ENCODE peak calls at places on chromosome 5, in eight cellular contexts. One of them, this sample, is unnamed.

GRCh38 chr5:140189977-140190867 is 15.2 kb downstream of the CYSTM1 start:
- DNase-seq in ovary: no peak
- DNase-seq in kidney epithelial cell: peak; percentile 80
- DNase-seq in Panc1: peak; percentile 89
- DNase-seq in HepG2: no peak
- DNase-seq in fibroblast of mammary gland: peak; percentile 79
- DNase-seq in MM.1S: no peak
- DNase-seq in Peyer's patch: no peak
- DNase-seq in this sample: peak; percentile 63

GRCh38 chr5:102719886-102720285 is 35.2 kb upstream of the PAM start:
- DNase-seq in MM.1S: no peak
- DNase-seq in Panc1: no peak
- DNase-seq in kidney epithelial cell: no peak
- DNase-seq in Peyer's patch: no peak
- DNase-seq in ovary: no peak
- DNase-seq in HepG2: no peak
- DNase-seq in fibroblast of mammary gland: no peak
- DNase-seq in this sample: no peak

GRCh38 chr5:147857302-147858129 is 21.0 kb upstream of the SCGB3A2 start:
- DNase-seq in ovary: peak; percentile 29
- DNase-seq in fibroblast of mammary gland: peak; percentile 61
- DNase-seq in MM.1S: peak; percentile 63
- DNase-seq in Peyer's patch: no peak
- DNase-seq in Panc1: peak; percentile 52
- DNase-seq in HepG2: peak; percentile 44
- DNase-seq in kidney epithelial cell: peak; percentile 19
- DNase-seq in this sample: peak; percentile 16

GRCh38 chr5:115179959-115180709 is 10.4 kb upstream of the TRIM36 start:
- DNase-seq in Peyer's patch: peak; percentile 73
- DNase-seq in ovary: peak; percentile 35
- DNase-seq in Panc1: no peak
- DNase-seq in fibroblast of mammary gland: peak; percentile 13
- DNase-seq in HepG2: no peak
- DNase-seq in kidney epithelial cell: no peak
- DNase-seq in MM.1S: no peak
- DNase-seq in this sample: no peak

GRCh38 chr5:40030661-40031060 is 605.9 kb upstream of the DAB2 start:
- DNase-seq in Peyer's patch: no peak
- DNase-seq in fibroblast of mammary gland: no peak
- DNase-seq in kidney epithelial cell: no peak
- DNase-seq in Panc1: no peak
- DNase-seq in HepG2: no peak
- DNase-seq in ovary: no peak
- DNase-seq in MM.1S: no peak
- DNase-seq in this sample: no peak

GRCh38 chr5:112957970-112958773 is 18.4 kb upstream of the DCP2 start:
- DNase-seq in Peyer's patch: no peak
- DNase-seq in Panc1: peak; percentile 87
- DNase-seq in HepG2: peak; percentile 65
- DNase-seq in ovary: peak; percentile 69
- DNase-seq in fibroblast of mammary gland: peak; percentile 99
- DNase-seq in MM.1S: no peak
- DNase-seq in kidney epithelial cell: peak; percentile 86
- DNase-seq in this sample: peak; percentile 97

GRCh38 chr5:133612021-133612860 is at the start of gene FSTL4:
- DNase-seq in Panc1: no peak
- DNase-seq in ovary: no peak
- DNase-seq in Peyer's patch: peak; percentile 55
- DNase-seq in HepG2: no peak
- DNase-seq in MM.1S: peak; percentile 72
- DNase-seq in fibroblast of mammary gland: no peak
- DNase-seq in kidney epithelial cell: no peak
- DNase-seq in this sample: no peak

GRCh38 chr5:142421158-142421617 is 96.4 kb upstream of the SPRY4 start:
- DNase-seq in ovary: no peak
- DNase-seq in Peyer's patch: no peak
- DNase-seq in HepG2: peak; percentile 91
- DNase-seq in kidney epithelial cell: no peak
- DNase-seq in Panc1: no peak
- DNase-seq in MM.1S: no peak
- DNase-seq in fibroblast of mammary gland: no peak
- DNase-seq in this sample: no peak

GRCh38 chr5:98975223-98975622 is 46.4 kb upstream of the CHD1 start:
- DNase-seq in kidney epithelial cell: no peak
- DNase-seq in MM.1S: no peak
- DNase-seq in Peyer's patch: no peak
- DNase-seq in ovary: no peak
- DNase-seq in Panc1: no peak
- DNase-seq in HepG2: no peak
- DNase-seq in fibroblast of mammary gland: no peak
- DNase-seq in this sample: no peak

GRCh38 chr5:43232943-43233833 is 41.2 kb downstream of the NIM1K start:
- DNase-seq in kidney epithelial cell: no peak
- DNase-seq in ovary: no peak
- DNase-seq in MM.1S: peak; percentile 15
- DNase-seq in fibroblast of mammary gland: no peak
- DNase-seq in Panc1: no peak
- DNase-seq in Peyer's patch: no peak
- DNase-seq in HepG2: no peak
- DNase-seq in this sample: no peak

GRCh38 chr5:54362434-54362833 is 52.1 kb upstream of the ARL15 start:
- DNase-seq in Peyer's patch: no peak
- DNase-seq in fibroblast of mammary gland: peak; percentile 68
- DNase-seq in ovary: no peak
- DNase-seq in kidney epithelial cell: no peak
- DNase-seq in Panc1: no peak
- DNase-seq in MM.1S: no peak
- DNase-seq in HepG2: no peak
- DNase-seq in this sample: peak; percentile 50

GRCh38 chr5:73299017-73299630 is 126.1 kb downstream of the TMEM174 start:
- DNase-seq in MM.1S: no peak
- DNase-seq in ovary: no peak
- DNase-seq in Panc1: no peak
- DNase-seq in kidney epithelial cell: no peak
- DNase-seq in Peyer's patch: peak; percentile 63
- DNase-seq in HepG2: no peak
- DNase-seq in fibroblast of mammary gland: no peak
- DNase-seq in this sample: no peak
- H3K4me3 ChIP-seq in MM.1S: no peak overlapping the region
- H3K4me3 ChIP-seq in ovary: no peak overlapping the region
- H3K4me3 ChIP-seq in Panc1: peak overlapping the region; percentile 52
- H3K4me3 ChIP-seq in kidney epithelial cell: peak overlapping the region; percentile 30
- H3K4me3 ChIP-seq in Peyer's patch: peak overlapping the region; percentile 30
- H3K4me3 ChIP-seq in HepG2: no peak overlapping the region
- H3K4me3 ChIP-seq in fibroblast of mammary gland: no peak overlapping the region
- H3K4me3 ChIP-seq in this sample: peak overlapping the region; percentile 36

GRCh38 chr5:50667653-50668403 is 1.4 kb downstream of the PARP8 start:
- DNase-seq in MM.1S: peak; percentile 90
- DNase-seq in HepG2: no peak
- DNase-seq in ovary: peak; percentile 82
- DNase-seq in kidney epithelial cell: peak; percentile 31
- DNase-seq in fibroblast of mammary gland: peak; percentile 34
- DNase-seq in Peyer's patch: peak; percentile 79
- DNase-seq in Panc1: no peak
- DNase-seq in this sample: peak; percentile 73

GRCh38 chr5:50663636-50664035 is 2.8 kb upstream of the PARP8 start:
- DNase-seq in fibroblast of mammary gland: no peak
- DNase-seq in Panc1: no peak
- DNase-seq in HepG2: no peak
- DNase-seq in ovary: no peak
- DNase-seq in MM.1S: no peak
- DNase-seq in kidney epithelial cell: no peak
- DNase-seq in Peyer's patch: no peak
- DNase-seq in this sample: no peak

GRCh38 chr5:50666261-50667078 is at the start of gene PARP8:
- DNase-seq in fibroblast of mammary gland: peak; percentile 43
- DNase-seq in HepG2: no peak
- DNase-seq in Peyer's patch: peak; percentile 72
- DNase-seq in kidney epithelial cell: no peak
- DNase-seq in Panc1: no peak
- DNase-seq in ovary: peak; percentile 70
- DNase-seq in MM.1S: peak; percentile 55
- DNase-seq in this sample: peak; percentile 16

GRCh38 chr5:50665091-50665490 is 1.3 kb upstream of the PARP8 start:
- DNase-seq in kidney epithelial cell: no peak
- DNase-seq in Panc1: no peak
- DNase-seq in MM.1S: no peak
- DNase-seq in ovary: no peak
- DNase-seq in HepG2: no peak
- DNase-seq in Peyer's patch: no peak
- DNase-seq in fibroblast of mammary gland: no peak
- DNase-seq in this sample: no peak

DNA sequence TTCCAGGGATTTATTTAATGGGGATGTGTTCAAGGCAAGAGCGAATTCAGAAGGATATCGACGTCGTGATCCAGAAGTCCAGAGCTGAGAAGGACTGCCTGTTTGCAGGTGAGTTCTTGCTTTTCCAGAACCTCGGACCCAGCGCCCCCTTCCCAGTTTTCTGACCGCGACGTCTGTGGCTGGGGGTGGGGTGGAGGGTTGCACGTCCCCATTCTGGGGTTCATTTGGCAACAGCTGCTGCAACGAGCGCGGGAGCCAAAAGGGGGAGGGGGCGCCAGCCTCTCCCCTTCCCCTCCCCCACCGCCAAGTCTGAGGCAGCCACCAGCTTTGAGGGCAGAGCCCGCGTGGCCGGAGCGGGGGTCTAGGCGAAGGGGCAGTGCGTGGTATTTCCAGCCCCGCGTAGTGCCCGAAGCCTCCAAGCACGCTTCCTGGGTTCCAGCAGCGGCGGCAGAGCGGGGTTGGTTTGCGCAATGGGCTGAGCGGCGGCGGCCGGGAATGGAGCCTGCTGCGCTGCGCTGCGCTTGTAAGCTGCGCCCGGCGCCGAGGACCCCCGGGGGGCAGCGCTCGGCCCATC is 729 bp downstream of the PARP8 start:
- DNase-seq in kidney epithelial cell: no peak
- DNase-seq in ovary: peak; percentile 69
- DNase-seq in Panc1: no peak
- DNase-seq in MM.1S: no peak
- DNase-seq in fibroblast of mammary gland: peak; percentile 29
- DNase-seq in Peyer's patch: peak; percentile 79
- DNase-seq in HepG2: no peak
- DNase-seq in this sample: peak; percentile 12
- TF ChIP-seq CTCF in kidney epithelial cell: no peak
- TF ChIP-seq CTCF in ovary: no peak
- TF ChIP-seq CTCF in Panc1: no peak
- TF ChIP-seq CTCF in MM.1S: no peak
- TF ChIP-seq CTCF in fibroblast of mammary gland: no peak
- TF ChIP-seq CTCF in Peyer's patch: no peak
- TF ChIP-seq CTCF in HepG2: no peak
- TF ChIP-seq CTCF in this sample: no peak

GRCh38 chr5:119353686-119354366 is 2.0 kb upstream of the TNFAIP8 start:
- DNase-seq in MM.1S: peak; percentile 61
- DNase-seq in Panc1: no peak
- DNase-seq in fibroblast of mammary gland: no peak
- DNase-seq in Peyer's patch: no peak
- DNase-seq in ovary: no peak
- DNase-seq in HepG2: no peak
- DNase-seq in kidney epithelial cell: no peak
- DNase-seq in this sample: no peak
- H3K4me3 ChIP-seq in MM.1S: no peak overlapping the region
- H3K4me3 ChIP-seq in Panc1: no peak overlapping the region
- H3K4me3 ChIP-seq in fibroblast of mammary gland: no peak overlapping the region
- H3K4me3 ChIP-seq in Peyer's patch: no peak overlapping the region
- H3K4me3 ChIP-seq in ovary: no peak overlapping the region
- H3K4me3 ChIP-seq in HepG2: no peak overlapping the region
- H3K4me3 ChIP-seq in kidney epithelial cell: no peak overlapping the region
- H3K4me3 ChIP-seq in this sample: no peak overlapping the region

DNA sequence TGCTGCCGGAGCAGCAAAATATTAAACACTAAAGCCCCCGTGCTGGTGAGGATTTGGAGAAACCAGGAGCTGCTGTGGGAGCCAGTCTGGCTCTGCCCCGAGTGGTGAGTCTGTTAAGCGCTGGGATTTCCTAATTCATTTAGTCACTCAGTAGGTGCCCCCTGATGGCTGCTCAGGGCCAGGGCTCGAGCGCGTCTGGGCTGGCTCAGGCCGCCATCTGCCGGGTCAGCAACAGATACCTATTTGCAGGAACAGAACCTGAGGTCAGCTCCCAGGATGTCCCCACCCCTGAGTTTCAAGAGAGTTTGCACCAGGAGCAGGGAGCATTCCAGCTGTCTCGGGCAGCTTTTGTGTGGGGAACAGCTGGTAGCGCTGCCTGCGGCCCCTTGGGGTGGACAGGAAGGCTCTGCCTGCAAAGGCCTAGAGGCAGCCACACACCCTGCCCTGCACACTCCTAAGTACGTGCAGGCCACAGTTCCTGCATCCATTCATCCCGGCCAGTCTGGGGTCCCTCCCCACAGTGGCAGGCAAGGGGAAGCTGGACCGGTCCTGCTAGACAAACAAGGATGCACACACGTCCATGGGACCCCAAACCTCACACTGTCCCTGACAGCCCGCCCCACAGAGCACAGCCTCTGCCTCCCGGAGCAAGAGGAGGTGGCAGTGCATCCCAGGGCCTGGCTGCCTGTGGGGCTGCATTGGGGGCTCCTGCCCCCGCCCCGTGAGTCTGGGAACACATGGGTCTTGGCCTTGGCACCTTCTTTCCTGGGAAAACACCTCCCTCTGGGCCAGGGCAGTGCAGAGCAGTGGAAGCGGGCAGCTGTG is 83.7 kb downstream of the ADAMTS2 start:
- DNase-seq in HepG2: peak; percentile 75
- DNase-seq in Panc1: no peak
- DNase-seq in kidney epithelial cell: no peak
- DNase-seq in ovary: no peak
- DNase-seq in Peyer's patch: peak; percentile 33
- DNase-seq in fibroblast of mammary gland: peak; percentile 50
- DNase-seq in MM.1S: no peak
- DNase-seq in this sample: peak; percentile 58
- TF ChIP-seq CTCF in HepG2: peak; percentile 86
- TF ChIP-seq CTCF in Panc1: peak; percentile 83
- TF ChIP-seq CTCF in kidney epithelial cell: peak; percentile 11
- TF ChIP-seq CTCF in ovary: no peak
- TF ChIP-seq CTCF in Peyer's patch: no peak
- TF ChIP-seq CTCF in fibroblast of mammary gland: peak; percentile 30
- TF ChIP-seq CTCF in MM.1S: no peak
- TF ChIP-seq CTCF in this sample: peak; percentile 36

This sample was measured in foreskin fibroblast.